ENCODE peak calls at places on chromosomes 4 and X, in four cellular contexts. T is keratinocyte, O is neural progenitor cell, U is SK-N-SH. W is an unnamed sample.

GRCh38 chr4:47486306-47486705 is 1.2 kb downstream of the ATP10D start:
- DNase-seq in U (no peak), T (no peak), O (no peak), W (peak; percentile 42)

GRCh38 chr4:8409271-8410065 is 31.1 kb downstream of the ACOX3 start:
- DNase-seq in U (peak; percentile 52), O (no peak), T (no peak), W (peak; percentile 56)

GRCh38 chr4:41028392-41029076 is 185.8 kb downstream of the APBB2 start:
- DNase-seq in U (no peak), O (no peak), T (no peak), W (peak; percentile 61)

GRCh38 chr4:167854881-167855280 is 237.5 kb upstream of the ANXA10 start:
- DNase-seq in T (no peak), U (no peak), O (no peak), W (no peak)

GRCh38 chr4:159534655-159535054 is 431.8 kb downstream of the RAPGEF2 start:
- DNase-seq in U (no peak), O (no peak), T (no peak), W (no peak)

GRCh38 chr4:102343964-102344519 is 1.2 kb downstream of the SLC39A8 start:
- DNase-seq in T (no peak), U (no peak), O (peak; percentile 56), W (no peak)

GRCh38 chrX:54540289-54540688 is 10.3 kb downstream of the GNL3L start:
- DNase-seq in U (no peak), T (no peak), O (no peak), W (peak; percentile 11)

GRCh38 chr4:1241936-1242505 is 6.9 kb downstream of the CTBP1 start:
- DNase-seq in O (no peak), T (no peak), U (peak; percentile 26), W (no peak)

GRCh38 chr4:57119054-57119651 is 9.0 kb upstream of the IGFBP7 start:
- DNase-seq in U (no peak), T (no peak), O (peak; percentile 10), W (peak; percentile 97)

GRCh38 chr4:179521937-179522336 is 2079.7 kb upstream of the AGA start:
- DNase-seq in O (no peak), U (peak; percentile 8), T (no peak), W (peak; percentile 13)

GRCh38 chr4:41214158-41215146 is at the start of gene APBB2:
- DNase-seq in U (peak; percentile 98), O (peak; percentile 98), T (peak; percentile 72), W (peak; percentile 97)

GRCh38 chrX:101287402-101287801 is 3.7 kb downstream of the TAF7L start:
- DNase-seq in O (peak; percentile 46), T (no peak), U (peak; percentile 51), W (peak; percentile 14)

GRCh38 chrX:68041110-68041509 is 392.2 kb downstream of the OPHN1 start:
- DNase-seq in O (no peak), T (no peak), U (no peak), W (no peak)

GRCh38 chr4:148205481-148205880 is 236.7 kb downstream of the NR3C2 start:
- DNase-seq in T (no peak), U (no peak), O (no peak), W (no peak)

GRCh38 chr4:118173956-118174355 is 139.7 kb downstream of the NDST3 start:
- DNase-seq in T (no peak), U (no peak), O (no peak), W (peak; percentile 74)

GRCh38 chrX:44010626-44011025 is 37.4 kb upstream of the NDP start:
- DNase-seq in O (no peak), U (no peak), T (no peak), W (no peak)

GRCh38 chr4:113893546-113893945 is 85.9 kb downstream of the ARSJ start:
- DNase-seq in U (no peak), O (no peak), T (no peak), W (no peak)

GRCh38 chr4:118353452-118353851 is 649 bp upstream of the PRSS12 start:
- DNase-seq in T (no peak), U (peak; percentile 26), O (peak; percentile 54), W (no peak)

GRCh38 chrX:55839480-55839879 is 121.9 kb downstream of the RRAGB start:
- DNase-seq in U (no peak), O (peak; percentile 5), T (no peak), W (no peak)

GRCh38 chr4:8286719-8287355 is 17.3 kb downstream of the HTRA3 start:
- DNase-seq in U (no peak), O (no peak), T (no peak), W (no peak)

GRCh38 chrX:14694631-14695030 is 165.3 kb downstream of the GLRA2 start:
- DNase-seq in O (no peak), T (no peak), U (no peak), W (peak; percentile 2)

GRCh38 chr4:123411976-123412589 is 15.5 kb downstream of the SPRY1 start:
- DNase-seq in O (peak; percentile 8), T (no peak), U (no peak), W (no peak)

GRCh38 chr4:24856586-24856985 is 56.3 kb downstream of the CCDC149 start:
- DNase-seq in O (peak; percentile 23), T (no peak), U (peak; percentile 7), W (peak; percentile 68)

GRCh38 chr4:1842339-1842895 is 13.5 kb downstream of the LETM1 start:
- DNase-seq in T (no peak), U (no peak), O (peak; percentile 13), W (no peak)

GRCh38 chrX:48003367-48003757 is 427 bp downstream of the ZNF182 start:
- DNase-seq in O (peak; percentile 4), U (peak; percentile 38), T (no peak), W (no peak)

GRCh38 chrX:72094894-72095293 is 36.8 kb downstream of the RTL5 start:
- DNase-seq in O (peak; percentile 21), U (peak; percentile 90), T (no peak), W (peak; percentile 18)

GRCh38 chrX:55030490-55031285 is at the start of gene ALAS2:
- DNase-seq in T (no peak), U (no peak), O (no peak), W (no peak)

GRCh38 chr4:39732728-39733127 is 34.8 kb downstream of the UBE2K start:
- DNase-seq in U (no peak), O (no peak), T (no peak), W (peak; percentile 88)

GRCh38 chr4:54062392-54062791 is 2.0 kb downstream of the CHIC2 start:
- DNase-seq in T (no peak), U (no peak), O (no peak), W (no peak)

GRCh38 chr4:74365761-74366160 is 816 bp downstream of the EREG start:
- DNase-seq in T (no peak), O (peak; percentile 38), U (peak; percentile 5), W (peak; percentile 62)

GRCh38 chrX:153999359-154000037 is 20.2 kb downstream of the IRAK1 start:
- DNase-seq in U (no peak), T (no peak), O (peak; percentile 49), W (no peak)

GRCh38 chr4:175090116-175090515 is 172.0 kb downstream of the ADAM29 start:
- DNase-seq in U (no peak), O (no peak), T (no peak), W (no peak)

GRCh38 chr4:88949605-88950004 is 107.4 kb downstream of the FAM13A start:
- DNase-seq in U (no peak), O (no peak), T (no peak), W (no peak)

GRCh38 chr4:155696226-155696625 is 29.6 kb downstream of the GUCY1A1 start:
- DNase-seq in O (no peak), T (no peak), U (no peak), W (no peak)

GRCh38 chrX:41095962-41096955 is 11.0 kb downstream of the USP9X start:
- DNase-seq in T (no peak), U (no peak), O (peak; percentile 28), W (no peak)

GRCh38 chrX:41100819-41101218 is 15.6 kb downstream of the USP9X start:
- DNase-seq in T (no peak), U (no peak), O (no peak), W (no peak)

GRCh38 chrX:41097326-41097725 is 12.1 kb downstream of the USP9X start:
- DNase-seq in U (no peak), T (no peak), O (no peak), W (no peak)

GRCh38 chrX:41105005-41105404 is 19.8 kb downstream of the USP9X start:
- DNase-seq in O (no peak), U (no peak), T (no peak), W (no peak)

DNA sequence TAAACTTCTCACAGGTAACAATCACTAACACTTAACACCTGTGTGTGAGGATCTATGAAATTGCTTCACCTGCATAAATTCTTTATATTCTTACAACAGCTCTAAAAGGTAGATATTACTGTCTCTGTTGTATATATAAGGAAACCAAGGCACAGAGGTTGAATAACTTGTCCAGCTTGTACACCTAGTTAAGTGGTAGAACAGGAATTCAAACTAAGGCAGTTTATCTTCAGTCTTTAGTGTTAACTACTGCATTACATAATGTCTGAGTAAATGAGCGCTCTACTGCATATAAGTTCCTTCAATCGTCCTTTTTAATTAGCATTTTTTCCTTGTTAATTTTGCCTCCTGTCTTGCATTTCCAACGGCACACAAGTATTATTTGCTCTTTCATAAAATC is 15.0 kb downstream of the USP9X start:
- DNase-seq in O (no peak), T (no peak), U (no peak), W (no peak)
- H4K20me1 ChIP-seq in O (peaks cover 85% of the 10 kb centered on the region), T (peaks cover 26% of the 10 kb centered on the region), U (peaks cover 98% of the 10 kb centered on the region), W (peaks cover 9% of the 10 kb centered on the region)

DNA sequence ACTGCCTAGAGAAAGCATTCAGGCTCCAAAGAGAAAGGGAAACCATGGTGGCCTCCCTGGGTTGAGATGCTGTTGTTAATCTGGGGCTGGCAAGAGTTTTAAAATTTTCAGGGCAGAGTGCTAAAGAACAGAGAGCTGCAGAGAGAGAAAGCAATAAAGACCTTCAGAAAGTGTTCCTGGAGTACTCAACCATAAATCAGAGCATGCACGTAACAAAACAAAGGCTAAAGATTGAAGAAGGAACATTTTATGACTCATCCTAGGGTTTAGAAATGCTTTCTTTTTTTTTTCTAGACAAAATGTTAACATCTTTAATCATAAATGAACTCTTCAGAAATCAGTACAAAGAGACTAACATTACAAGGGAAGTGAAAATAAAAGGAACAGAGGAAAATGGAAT is 562.3 kb upstream of the NDST4 start:
- DNase-seq in U (no peak), T (no peak), O (no peak), W (peak; percentile 12)
- H4K20me1 ChIP-seq in U (no peaks in the 10 kb centered on the region), T (no peaks in the 10 kb centered on the region), O (no peaks in the 10 kb centered on the region), W (no peaks in the 10 kb centered on the region)

DNA sequence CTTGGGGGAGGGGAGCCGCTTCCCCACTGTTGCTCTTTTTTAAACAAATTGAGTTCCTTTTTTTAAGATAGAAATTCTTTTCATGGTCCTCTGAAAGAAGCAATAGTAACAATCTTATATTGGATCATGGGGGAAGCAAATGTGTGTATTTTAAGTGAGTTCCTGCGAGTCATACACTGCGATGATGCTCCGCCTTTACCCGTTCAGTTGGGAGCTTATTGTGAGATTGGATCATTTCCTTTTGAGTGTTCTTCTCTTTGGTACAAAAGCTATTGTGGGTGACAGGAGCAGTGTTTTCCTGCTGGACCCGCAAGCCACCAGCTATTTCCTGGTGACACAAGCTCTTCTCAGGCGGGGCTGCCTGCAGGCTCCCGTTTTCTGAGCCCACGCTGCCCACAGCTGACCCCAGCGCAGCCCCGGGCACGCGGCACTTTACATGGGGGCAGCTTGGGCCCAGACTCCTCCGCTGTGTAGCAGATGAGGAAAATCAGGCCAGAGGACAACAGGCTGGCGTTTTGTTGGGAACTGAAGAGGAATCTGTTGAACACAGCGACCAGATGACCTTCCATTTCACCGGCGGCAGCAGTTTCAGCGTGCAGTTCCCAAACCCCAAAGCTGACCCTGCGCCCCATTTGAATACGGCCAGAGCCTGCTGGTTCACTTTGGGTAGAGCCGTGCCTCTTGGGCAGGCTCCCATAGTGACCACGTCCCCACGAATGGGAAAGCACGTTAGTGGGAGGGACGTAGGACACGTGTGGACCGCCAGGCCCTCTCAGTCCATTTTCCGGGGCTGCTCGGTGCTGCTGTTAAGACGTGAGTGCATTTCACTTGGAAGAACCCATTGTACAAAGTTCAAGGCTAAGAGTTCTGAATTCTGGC is 12.2 kb downstream of the TADA2B start:
- DNase-seq in O (no peak), U (no peak), T (no peak), W (no peak)
- H4K20me1 ChIP-seq in O (peaks cover 21% of the 10 kb centered on the region), U (no peaks in the 10 kb centered on the region), T (peaks cover 4% of the 10 kb centered on the region), W (no peaks in the 10 kb centered on the region)

GRCh38 chr4:146453192-146453591 is 68.5 kb downstream of the SLC10A7 start:
- DNase-seq in O (no peak), T (no peak), U (no peak), W (no peak)
- H4K20me1 ChIP-seq in O (no peaks in the 10 kb centered on the region), T (no peaks in the 10 kb centered on the region), U (no peaks in the 10 kb centered on the region), W (no peaks in the 10 kb centered on the region)

W was measured in fibroblast of lung.